ENCODE peak calls at places on chromosomes 2 and 18, in seven cellular contexts. B is Peyer's patch; R is stimulated activated CD8-positive, alpha-beta memory T cell treated with anti-CD3 and anti-CD28 coated beads, Interleukin-2, amount 100 ng/mL, for 1 hour; W is activated CD4-positive, CD25-positive, alpha-beta regulatory T cell; D is brain microvascular endothelial cell; T is activated CD4-positive, alpha-beta T cell treated with anti-CD3 and anti-CD28 coated beads, Interleukin-2, amount 50 U/mL, for 1 hour; E is WTC11. L is an unnamed sample.

GRCh38 chr18:22318745-22319407 is 98.8 kb downstream of the CTAGE1 start:
- DNase-seq in T (no peak), W (no peak), E (no peak), R (no peak), B (no peak), D (peak; percentile 58), L (peak; percentile 30)

GRCh38 chr2:186894478-186894877 is 45.5 kb upstream of the ZSWIM2 start:
- DNase-seq in R (no peak), E (no peak), T (no peak), W (no peak), B (no peak), D (no peak), L (no peak)

GRCh38 chr2:120269076-120269744 is 16.6 kb downstream of the RALB start:
- DNase-seq in R (no peak), W (no peak), D (no peak), T (no peak), B (no peak), E (no peak), L (no peak)

GRCh38 chr2:120736202-120736954 is 710 bp downstream of the GLI2 start:
- DNase-seq in R (no peak), D (no peak), T (no peak), E (peak; percentile 70), B (peak; percentile 46), W (no peak), L (peak; percentile 91)

GRCh38 chr2:89763254-89763580 is 1071.7 kb downstream of the RPIA start:
- DNase-seq in T (no peak), D (no peak), W (no peak), E (no peak), B (no peak), R (no peak), L (no peak)

GRCh38 chr2:207256476-207257207 is 90.9 kb upstream of the KLF7 start:
- DNase-seq in D (peak; percentile 72), B (no peak), R (no peak), T (no peak), E (no peak), W (no peak), L (no peak)

GRCh38 chr18:35695384-35695783 is 113.8 kb downstream of the GALNT1 start:
- DNase-seq in R (no peak), T (no peak), B (no peak), W (no peak), E (no peak), D (no peak), L (no peak)

GRCh38 chr18:9135912-9136314 is 668 bp upstream of the ANKRD12 start:
- DNase-seq in E (peak; percentile 83), R (no peak), W (peak; percentile 59), T (no peak), B (no peak), D (no peak), L (peak; percentile 71)

GRCh38 chr2:236088368-236089057 is 79.7 kb downstream of the GBX2 start:
- DNase-seq in T (no peak), W (no peak), R (no peak), D (no peak), E (no peak), B (no peak), L (no peak)

GRCh38 chr2:45664635-45665269 is 13.3 kb downstream of the PRKCE start:
- DNase-seq in W (no peak), R (no peak), D (no peak), B (no peak), E (no peak), T (no peak), L (no peak)

GRCh38 chr2:205946226-205946625 is 139.7 kb downstream of the INO80D start:
- DNase-seq in B (no peak), T (no peak), E (no peak), W (no peak), R (no peak), D (no peak), L (no peak)

GRCh38 chr2:150374562-150374961 is 112.9 kb downstream of the RND3 start:
- DNase-seq in E (no peak), B (no peak), W (no peak), D (no peak), T (no peak), R (no peak), L (no peak)

GRCh38 chr18:24369420-24369819 is 28.2 kb downstream of the OSBPL1A start:
- DNase-seq in T (no peak), B (no peak), W (no peak), R (no peak), E (no peak), D (no peak), L (no peak)

GRCh38 chr2:41828052-41828643 is 219.7 kb upstream of the PKDCC start:
- DNase-seq in B (no peak), T (no peak), W (no peak), E (no peak), R (no peak), D (no peak), L (no peak)

GRCh38 chr18:38427234-38427633 is 861.6 kb upstream of the CELF4 start:
- DNase-seq in D (no peak), W (no peak), E (no peak), T (no peak), R (no peak), B (no peak), L (peak; percentile 12)

GRCh38 chr18:25223211-25223610 is 128.8 kb downstream of the ZNF521 start:
- DNase-seq in D (no peak), T (no peak), B (no peak), W (no peak), E (peak; percentile 63), R (no peak), L (peak; percentile 60)

GRCh38 chr2:54446122-54446521 is 10.0 kb upstream of the SPTBN1 start:
- DNase-seq in E (no peak), T (no peak), R (no peak), B (no peak), D (no peak), W (no peak), L (no peak)

GRCh38 chr2:183063083-183063482 is 15.5 kb upstream of the DUSP19 start:
- DNase-seq in T (no peak), D (peak; percentile 61), B (no peak), E (no peak), R (no peak), W (no peak), L (no peak)

GRCh38 chr18:13989209-13989608 is 73.9 kb upstream of the MC2R start:
- DNase-seq in B (no peak), W (no peak), E (no peak), D (no peak), T (no peak), R (no peak), L (no peak)

GRCh38 chr2:142693171-142693950 is 184.1 kb upstream of the KYNU start:
- DNase-seq in D (no peak), B (no peak), W (no peak), E (no peak), T (no peak), R (no peak), L (no peak)

GRCh38 chr2:7165736-7166135 is 248.5 kb downstream of the RNF144A start:
- DNase-seq in W (no peak), E (no peak), D (no peak), T (no peak), R (no peak), B (no peak), L (no peak)

GRCh38 chr2:149070681-149071355 is 32.3 kb downstream of the LYPD6B start:
- DNase-seq in B (no peak), R (no peak), E (no peak), D (no peak), W (no peak), T (no peak), L (no peak)

GRCh38 chr2:170567427-170567826 is 147.7 kb upstream of the SP5 start:
- DNase-seq in B (no peak), E (no peak), D (no peak), R (no peak), T (no peak), W (no peak), L (no peak)

GRCh38 chr18:3585656-3586509 is 135.9 kb downstream of the TGIF1 start:
- DNase-seq in W (peak; percentile 40), B (peak; percentile 94), D (peak; percentile 77), E (peak; percentile 90), R (peak; percentile 43), T (peak; percentile 68), L (peak; percentile 90)

GRCh38 chr18:79404567-79404910 is 8.8 kb downstream of the NFATC1 start:
- DNase-seq in D (no peak), T (peak; percentile 50), R (no peak), B (no peak), E (no peak), W (no peak), L (no peak)

GRCh38 chr2:69046221-69046662 is 33.3 kb downstream of the ANTXR1 start:
- DNase-seq in D (peak; percentile 85), B (no peak), W (no peak), T (no peak), R (no peak), E (no peak), L (no peak)